ENCODE peak calls at places on chromosome 11, in ten cellular contexts. One of them, this sample, is unnamed.

GRCh38 chr11:28529046-28529445 is 420.9 kb downstream of the METTL15 start:
- DNase-seq in T-helper 9 cell: no peak
- DNase-seq in HTR-8/SVneo: no peak
- DNase-seq in Ammon's horn: no peak
- DNase-seq in left cardiac atrium: no peak
- DNase-seq in cardiac muscle cell: peak
- DNase-seq in omental fat pad: no peak
- DNase-seq in T-helper 1 cell: no peak
- DNase-seq in choroid plexus epithelial cell: peak
- DNase-seq in putamen: no peak
- DNase-seq in this sample: no peak

GRCh38 chr11:11157201-11157600 is 195.8 kb downstream of the CSNK2A3 start:
- DNase-seq in choroid plexus epithelial cell: peak
- DNase-seq in HTR-8/SVneo: peak
- DNase-seq in omental fat pad: no peak
- DNase-seq in putamen: no peak
- DNase-seq in T-helper 1 cell: peak
- DNase-seq in cardiac muscle cell: peak
- DNase-seq in T-helper 9 cell: peak
- DNase-seq in Ammon's horn: peak
- DNase-seq in left cardiac atrium: peak
- DNase-seq in this sample: peak

GRCh38 chr11:6576471-6577373 is 26.7 kb downstream of the RRP8 start:
- DNase-seq in choroid plexus epithelial cell: peak
- DNase-seq in left cardiac atrium: no peak
- DNase-seq in omental fat pad: no peak
- DNase-seq in T-helper 9 cell: no peak
- DNase-seq in putamen: peak
- DNase-seq in T-helper 1 cell: no peak
- DNase-seq in Ammon's horn: peak
- DNase-seq in HTR-8/SVneo: no peak
- DNase-seq in cardiac muscle cell: peak
- DNase-seq in this sample: no peak

GRCh38 chr11:124681421-124681820 is 7.7 kb downstream of the SPA17 start:
- DNase-seq in T-helper 9 cell: no peak
- DNase-seq in HTR-8/SVneo: no peak
- DNase-seq in choroid plexus epithelial cell: no peak
- DNase-seq in omental fat pad: no peak
- DNase-seq in left cardiac atrium: no peak
- DNase-seq in putamen: no peak
- DNase-seq in T-helper 1 cell: no peak
- DNase-seq in cardiac muscle cell: no peak
- DNase-seq in Ammon's horn: no peak
- DNase-seq in this sample: no peak

GRCh38 chr11:111549196-111549868 is 8.8 kb downstream of the LAYN start:
- DNase-seq in T-helper 9 cell: no peak
- DNase-seq in choroid plexus epithelial cell: no peak
- DNase-seq in left cardiac atrium: no peak
- DNase-seq in putamen: no peak
- DNase-seq in HTR-8/SVneo: no peak
- DNase-seq in omental fat pad: no peak
- DNase-seq in T-helper 1 cell: no peak
- DNase-seq in cardiac muscle cell: no peak
- DNase-seq in Ammon's horn: no peak
- DNase-seq in this sample: no peak

GRCh38 chr11:20451568-20451967 is 64.1 kb downstream of the PRMT3 start:
- DNase-seq in left cardiac atrium: no peak
- DNase-seq in T-helper 1 cell: no peak
- DNase-seq in choroid plexus epithelial cell: peak
- DNase-seq in omental fat pad: no peak
- DNase-seq in T-helper 9 cell: no peak
- DNase-seq in putamen: no peak
- DNase-seq in Ammon's horn: no peak
- DNase-seq in cardiac muscle cell: peak
- DNase-seq in HTR-8/SVneo: no peak
- DNase-seq in this sample: no peak

GRCh38 chr11:70490208-70490607 is 91.9 kb downstream of the CTTN start:
- DNase-seq in T-helper 1 cell: no peak
- DNase-seq in choroid plexus epithelial cell: no peak
- DNase-seq in omental fat pad: no peak
- DNase-seq in left cardiac atrium: no peak
- DNase-seq in putamen: no peak
- DNase-seq in T-helper 9 cell: no peak
- DNase-seq in HTR-8/SVneo: no peak
- DNase-seq in Ammon's horn: no peak
- DNase-seq in cardiac muscle cell: no peak
- DNase-seq in this sample: no peak

GRCh38 chr11:17846852-17847453 is 112.4 kb downstream of the KCNC1 start:
- DNase-seq in choroid plexus epithelial cell: peak
- DNase-seq in left cardiac atrium: no peak
- DNase-seq in T-helper 1 cell: no peak
- DNase-seq in putamen: peak
- DNase-seq in HTR-8/SVneo: no peak
- DNase-seq in omental fat pad: no peak
- DNase-seq in cardiac muscle cell: peak
- DNase-seq in T-helper 9 cell: no peak
- DNase-seq in Ammon's horn: peak
- DNase-seq in this sample: no peak

GRCh38 chr11:105937331-105937730 is 84.7 kb downstream of the MSANTD4 start:
- DNase-seq in cardiac muscle cell: peak
- DNase-seq in HTR-8/SVneo: peak
- DNase-seq in T-helper 1 cell: no peak
- DNase-seq in omental fat pad: no peak
- DNase-seq in T-helper 9 cell: no peak
- DNase-seq in left cardiac atrium: no peak
- DNase-seq in Ammon's horn: no peak
- DNase-seq in putamen: no peak
- DNase-seq in choroid plexus epithelial cell: peak
- DNase-seq in this sample: no peak

GRCh38 chr11:84408946-84409411 is 1122.8 kb upstream of the CCDC90B start:
- DNase-seq in putamen: no peak
- DNase-seq in HTR-8/SVneo: no peak
- DNase-seq in choroid plexus epithelial cell: peak
- DNase-seq in T-helper 1 cell: no peak
- DNase-seq in cardiac muscle cell: peak
- DNase-seq in omental fat pad: no peak
- DNase-seq in Ammon's horn: no peak
- DNase-seq in T-helper 9 cell: no peak
- DNase-seq in left cardiac atrium: no peak
- DNase-seq in this sample: no peak

GRCh38 chr11:70398834-70399680 is 728 bp downstream of the CTTN start:
- DNase-seq in left cardiac atrium: no peak
- DNase-seq in putamen: no peak
- DNase-seq in HTR-8/SVneo: no peak
- DNase-seq in omental fat pad: no peak
- DNase-seq in T-helper 1 cell: no peak
- DNase-seq in cardiac muscle cell: no peak
- DNase-seq in choroid plexus epithelial cell: no peak
- DNase-seq in T-helper 9 cell: no peak
- DNase-seq in Ammon's horn: no peak
- DNase-seq in this sample: no peak

GRCh38 chr11:22539851-22540376 is 85.7 kb downstream of the FANCF start:
- DNase-seq in Ammon's horn: peak
- DNase-seq in putamen: peak
- DNase-seq in HTR-8/SVneo: peak
- DNase-seq in T-helper 1 cell: no peak
- DNase-seq in T-helper 9 cell: no peak
- DNase-seq in omental fat pad: no peak
- DNase-seq in left cardiac atrium: no peak
- DNase-seq in cardiac muscle cell: peak
- DNase-seq in choroid plexus epithelial cell: peak
- DNase-seq in this sample: no peak

GRCh38 chr11:2521681-2522630 is 77.1 kb downstream of the KCNQ1 start:
- DNase-seq in T-helper 1 cell: peak
- DNase-seq in T-helper 9 cell: no peak
- DNase-seq in left cardiac atrium: peak
- DNase-seq in cardiac muscle cell: no peak
- DNase-seq in omental fat pad: peak
- DNase-seq in Ammon's horn: no peak
- DNase-seq in HTR-8/SVneo: no peak
- DNase-seq in putamen: no peak
- DNase-seq in choroid plexus epithelial cell: no peak
- DNase-seq in this sample: no peak

GRCh38 chr11:126104420-126104819 is 41.8 kb upstream of the CDON start:
- DNase-seq in omental fat pad: no peak
- DNase-seq in HTR-8/SVneo: no peak
- DNase-seq in T-helper 9 cell: no peak
- DNase-seq in T-helper 1 cell: no peak
- DNase-seq in choroid plexus epithelial cell: no peak
- DNase-seq in left cardiac atrium: no peak
- DNase-seq in putamen: no peak
- DNase-seq in Ammon's horn: no peak
- DNase-seq in cardiac muscle cell: no peak
- DNase-seq in this sample: no peak

GRCh38 chr11:125886997-125887372 is 483 bp upstream of the HYLS1 start:
- DNase-seq in T-helper 1 cell: peak
- DNase-seq in T-helper 9 cell: peak
- DNase-seq in omental fat pad: no peak
- DNase-seq in choroid plexus epithelial cell: peak
- DNase-seq in left cardiac atrium: peak
- DNase-seq in cardiac muscle cell: peak
- DNase-seq in HTR-8/SVneo: no peak
- DNase-seq in Ammon's horn: peak
- DNase-seq in putamen: no peak
- DNase-seq in this sample: no peak

GRCh38 chr11:72553748-72554147 is 119.4 kb upstream of the CLPB start:
- DNase-seq in T-helper 1 cell: peak
- DNase-seq in left cardiac atrium: no peak
- DNase-seq in T-helper 9 cell: peak
- DNase-seq in cardiac muscle cell: peak
- DNase-seq in choroid plexus epithelial cell: no peak
- DNase-seq in putamen: no peak
- DNase-seq in Ammon's horn: no peak
- DNase-seq in omental fat pad: no peak
- DNase-seq in HTR-8/SVneo: no peak
- DNase-seq in this sample: peak